ENCODE peak calls at places on chromosome 10, in seven cellular contexts. P, T, G, K, X, R and D are unnamed samples.

GRCh38 chr10:86364551-86365345 is 1.8 kb downstream of the GRID1 start:
- DNase-seq in P (no peak), T (no peak), G (no peak), K (no peak), X (no peak), R (no peak), D (no peak)

GRCh38 chr10:10796774-10797415 is 220.8 kb upstream of the CELF2 start:
- DNase-seq in P (peak), T (no peak), G (no peak), K (peak), X (no peak), R (peak), D (no peak)

GRCh38 chr10:113259841-113260240 is 293.0 kb upstream of the HABP2 start:
- DNase-seq in P (no peak), T (no peak), G (no peak), K (no peak), X (no peak), R (no peak), D (no peak)

GRCh38 chr10:93859049-93859655 is 34.6 kb upstream of the SLC35G1 start:
- DNase-seq in P (peak), T (no peak), G (no peak), K (no peak), X (no peak), R (peak), D (no peak)

GRCh38 chr10:125605167-125605566 is 77.8 kb downstream of the TEX36 start:
- DNase-seq in P (no peak), T (no peak), G (no peak), K (peak), X (no peak), R (peak), D (no peak)

GRCh38 chr10:33566001-33566400 is 231.5 kb upstream of the NRP1 start:
- DNase-seq in P (no peak), T (no peak), G (no peak), K (no peak), X (no peak), R (no peak), D (no peak)

GRCh38 chr10:110857265-110858158 is 14.2 kb upstream of the PDCD4 start:
- DNase-seq in P (no peak), T (peak), G (no peak), K (no peak), X (peak), R (peak), D (peak)

GRCh38 chr10:126479280-126479679 is 91.0 kb upstream of the ADAM12 start:
- DNase-seq in P (no peak), T (no peak), G (no peak), K (no peak), X (no peak), R (no peak), D (no peak)

GRCh38 chr10:15344876-15345285 is 26.2 kb downstream of the FAM171A1 start:
- DNase-seq in P (peak), T (no peak), G (no peak), K (peak), X (no peak), R (no peak), D (no peak)

GRCh38 chr10:1368772-1369171 is 312.6 kb downstream of the WDR37 start:
- DNase-seq in P (no peak), T (no peak), G (no peak), K (peak), X (no peak), R (no peak), D (no peak)

GRCh38 chr10:71211053-71211452 is 1.3 kb upstream of the UNC5B start:
- DNase-seq in P (no peak), T (no peak), G (no peak), K (no peak), X (no peak), R (no peak), D (no peak)

GRCh38 chr10:43374194-43374593 is 2.8 kb downstream of the FXYD4 start:
- DNase-seq in P (no peak), T (no peak), G (no peak), K (no peak), X (no peak), R (no peak), D (no peak)
- H3K4me3 ChIP-seq in P (no peak), T (no peak), G (no peak), K (no peak), X (no peak), R (no peak), D (no peak)

DNA sequence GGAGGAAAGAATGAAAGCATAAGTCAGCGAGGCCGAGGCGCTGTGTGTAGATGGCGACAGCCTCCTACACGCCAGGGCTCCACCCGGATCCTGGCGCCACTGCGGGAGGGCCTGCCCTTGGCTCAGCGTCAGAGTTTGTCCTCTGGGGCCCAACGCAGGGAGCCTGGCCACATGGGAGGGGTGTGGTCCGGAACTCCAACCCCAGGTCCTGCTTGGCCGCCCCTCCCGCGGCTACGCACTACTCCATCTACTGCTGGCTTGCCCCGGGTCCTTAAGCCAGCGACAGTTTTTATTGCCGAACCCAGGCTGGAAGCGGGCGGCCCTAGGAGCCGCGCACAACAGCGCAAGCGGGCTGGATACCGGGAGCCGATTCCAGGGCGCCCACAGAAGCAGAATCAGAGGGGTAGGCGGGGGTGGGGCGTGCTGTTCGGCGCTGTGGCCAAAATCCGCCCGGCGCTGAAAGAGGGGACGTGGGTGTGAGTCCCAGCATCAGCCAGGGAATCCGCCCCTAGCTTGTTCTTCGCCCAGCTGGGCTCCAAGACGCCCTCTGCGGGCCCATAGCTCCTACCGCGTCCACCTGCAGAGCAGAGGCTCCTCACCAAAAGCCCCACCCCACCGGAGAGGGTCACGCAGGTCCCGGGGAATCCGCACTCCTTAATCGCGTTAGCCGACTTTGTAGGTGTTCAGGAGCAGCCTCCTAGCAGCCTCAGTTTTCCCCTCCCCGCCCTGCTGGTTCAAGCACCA is 4.5 kb downstream of the KAZALD1 start:
- DNase-seq in P (peak), T (peak), G (peak), K (no peak), X (peak), R (peak), D (peak)
- TF ChIP-seq CTCF in P (peak), T (no peak), G (peak), K (peak), X (peak), R (peak), D (no peak)

DNA sequence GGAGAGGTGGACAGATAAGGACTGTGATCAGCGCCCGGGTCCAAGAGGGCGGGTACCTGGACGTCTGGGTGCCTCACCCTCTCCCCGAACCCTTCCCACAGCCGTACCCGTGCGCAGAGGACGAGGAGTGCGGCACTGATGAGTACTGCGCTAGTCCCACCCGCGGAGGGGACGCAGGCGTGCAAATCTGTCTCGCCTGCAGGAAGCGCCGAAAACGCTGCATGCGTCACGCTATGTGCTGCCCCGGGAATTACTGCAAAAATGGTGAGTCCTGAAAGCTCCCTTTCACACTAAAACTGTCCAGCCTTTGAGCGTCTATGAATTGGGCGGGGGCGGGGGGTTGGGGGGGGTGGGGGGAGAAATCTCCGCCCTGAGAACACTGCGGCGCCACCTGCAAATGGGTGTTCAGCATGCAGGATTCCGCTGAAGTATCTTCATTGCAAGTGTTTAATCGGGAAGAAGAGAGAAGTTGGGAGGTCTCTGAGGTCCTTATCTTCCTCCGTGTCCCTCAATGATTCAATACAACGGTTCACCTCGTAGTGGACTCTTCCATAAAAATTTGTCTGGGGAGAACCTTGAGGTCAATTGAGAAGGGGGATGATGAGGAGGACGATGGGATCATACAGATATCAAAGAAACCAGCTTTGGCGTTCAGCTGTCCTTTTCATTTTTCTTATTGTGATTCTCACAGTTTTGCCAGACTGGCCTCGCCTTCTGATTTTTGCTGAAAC is 906 bp downstream of the DKK1 start:
- DNase-seq in P (peak), T (no peak), G (no peak), K (no peak), X (no peak), R (peak), D (no peak)
- H3K4me3 ChIP-seq in P (peak), T (no peak), G (peak), K (peak), X (no peak), R (peak), D (peak)

GRCh38 chr10:79072041-79072441 is 3.3 kb downstream of the ZMIZ1 start:
- DNase-seq in P (no peak), T (no peak), G (no peak), K (no peak), X (no peak), R (no peak), D (no peak)

GRCh38 chr10:79074732-79075131 is 6.0 kb downstream of the ZMIZ1 start:
- DNase-seq in P (no peak), T (no peak), G (no peak), K (no peak), X (no peak), R (no peak), D (no peak)

GRCh38 chr10:79071535-79071923 is 2.8 kb downstream of the ZMIZ1 start:
- DNase-seq in P (no peak), T (no peak), G (no peak), K (no peak), X (no peak), R (no peak), D (no peak)

GRCh38 chr10:79073784-79074432 is 5.1 kb downstream of the ZMIZ1 start:
- DNase-seq in P (peak), T (no peak), G (peak), K (no peak), X (peak), R (peak), D (peak)

GRCh38 chr10:79072994-79073654 is 4.4 kb downstream of the ZMIZ1 start:
- DNase-seq in P (no peak), T (no peak), G (no peak), K (no peak), X (no peak), R (no peak), D (no peak)
- TF ChIP-seq CTCF in P (no peak), T (no peak), G (peak), K (peak), X (no peak), R (peak), D (no peak)